ENCODE peak calls at places on chromosome 7, in six cellular contexts. Q, S, D, Y, R and Z are unnamed samples.

GRCh38 chr7:100090527-100091410 is 2.0 kb downstream of the COPS6 start:
- DNase-seq in Y (no peak), S (no peak), R (no peak), D (no peak), Q (no peak), Z (no peak)

GRCh38 chr7:48760528-48761265 is 163.7 kb upstream of the CDC14C start:
- DNase-seq in D (no peak), Y (no peak), S (no peak), R (peak; percentile 92), Q (no peak), Z (no peak)

GRCh38 chr7:100486753-100487446 is 3.2 kb downstream of the NYAP1 start:
- DNase-seq in D (no peak), Y (no peak), Q (no peak), S (no peak), R (no peak), Z (peak; percentile 61)

GRCh38 chr7:90769036-90769435 is 172.9 kb downstream of the CDK14 start:
- DNase-seq in D (no peak), S (no peak), Y (no peak), Q (no peak), R (no peak), Z (no peak)

GRCh38 chr7:127904706-127905056 is 126.6 kb downstream of the LRRC4 start:
- DNase-seq in Q (no peak), S (no peak), R (no peak), D (no peak), Y (peak; percentile 56), Z (no peak)

GRCh38 chr7:85205754-85206153 is 18.9 kb upstream of the SEMA3D start:
- DNase-seq in D (no peak), Y (no peak), S (no peak), R (no peak), Q (no peak), Z (no peak)

GRCh38 chr7:620052-620451 is 100.4 kb upstream of the PDGFA start:
- DNase-seq in S (no peak), R (peak; percentile 34), Q (no peak), D (no peak), Y (no peak), Z (no peak)

GRCh38 chr7:98284335-98285036 is 3.0 kb downstream of the BRI3 start:
- DNase-seq in Q (peak; percentile 54), R (no peak), D (peak; percentile 50), Y (no peak), S (no peak), Z (no peak)

GRCh38 chr7:21942955-21943354 is 2.7 kb downstream of the CDCA7L start:
- DNase-seq in Y (no peak), S (no peak), R (no peak), D (no peak), Q (no peak), Z (peak; percentile 46)

GRCh38 chr7:92244803-92245486 is 769 bp downstream of the KRIT1 start:
- DNase-seq in S (no peak), D (no peak), R (no peak), Q (no peak), Y (no peak), Z (no peak)

GRCh38 chr7:129202058-129202777 is 13.8 kb downstream of the SMO start:
- DNase-seq in R (no peak), Y (no peak), Q (no peak), S (no peak), D (no peak), Z (no peak)

GRCh38 chr7:27677912-27678612 is 15.4 kb upstream of the HIBADH start:
- DNase-seq in R (peak; percentile 87), S (no peak), Y (no peak), Q (no peak), D (peak; percentile 88), Z (no peak)

GRCh38 chr7:67937717-67938191 is 941.1 kb downstream of the TYW1 start:
- DNase-seq in Q (no peak), D (peak; percentile 23), R (peak; percentile 68), S (no peak), Y (no peak), Z (peak; percentile 11)